ENCODE peak calls at places on chromosome 7, in ten cellular contexts. Q is transverse colon, E is A549, S is fibroblast of lung, X is tibial artery, R is OCI-LY7, I is left ventricle myocardium inferior, O is colonic mucosa, P is cardiac muscle cell, B is tibial nerve. Z is an unnamed sample.

GRCh38 chr7:66366701-66367100 is 161.6 kb downstream of the TPST1 start:
- DNase-seq in Q (no peak), E (no peak), S (no peak), X (no peak), R (no peak), I (no peak), O (no peak), P (no peak), B (no peak), Z (no peak)

GRCh38 chr7:107728276-107728675 is 15.7 kb upstream of the CBLL1 start:
- DNase-seq in Q (no peak), E (no peak), S (peak; percentile 11), X (no peak), R (no peak), I (no peak), O (no peak), P (no peak), B (no peak), Z (no peak)

GRCh38 chr7:12557282-12557681 is 13.2 kb upstream of the SCIN start:
- DNase-seq in Q (no peak), E (no peak), S (peak; percentile 22), X (no peak), R (no peak), I (no peak), O (no peak), P (peak; percentile 5), B (no peak), Z (no peak)

GRCh38 chr7:102291056-102291915 is 4.6 kb downstream of the SH2B2 start:
- DNase-seq in Q (no peak), E (no peak), S (no peak), X (peak; percentile 42), R (peak; percentile 77), I (no peak), O (no peak), P (no peak), B (no peak), Z (no peak)

GRCh38 chr7:15582773-15583172 is 21.0 kb upstream of the AGMO start:
- DNase-seq in Q (no peak), E (no peak), S (peak; percentile 55), X (no peak), R (no peak), I (no peak), O (no peak), P (no peak), B (no peak), Z (no peak)

GRCh38 chr7:12385364-12385786 is 18.3 kb downstream of the VWDE start:
- DNase-seq in Q (no peak), E (no peak), S (no peak), X (no peak), R (no peak), I (no peak), O (no peak), P (no peak), B (no peak), Z (no peak)

GRCh38 chr7:140478361-140479061 is 794 bp downstream of the MKRN1 start:
- DNase-seq in Q (peak; percentile 43), E (peak; percentile 13), S (peak; percentile 51), X (peak; percentile 71), R (peak; percentile 71), I (peak; percentile 27), O (peak; percentile 48), P (peak; percentile 47), B (no peak), Z (peak; percentile 23)

GRCh38 chr7:1912472-1913289 is 242.6 kb downstream of the ELFN1 start:
- DNase-seq in Q (no peak), E (no peak), S (peak; percentile 84), X (no peak), R (no peak), I (peak; percentile 56), O (no peak), P (peak; percentile 90), B (no peak), Z (peak; percentile 51)

GRCh38 chr7:86814980-86815379 is 171.3 kb downstream of the GRM3 start:
- DNase-seq in Q (no peak), E (peak; percentile 40), S (no peak), X (no peak), R (peak; percentile 23), I (no peak), O (no peak), P (peak; percentile 6), B (no peak), Z (no peak)

GRCh38 chr7:157969995-157970394 is 617.6 kb downstream of the PTPRN2 start:
- DNase-seq in Q (no peak), E (no peak), S (no peak), X (no peak), R (no peak), I (no peak), O (no peak), P (no peak), B (no peak), Z (no peak)
- H3K9me3 ChIP-seq in Q (peaks cover 14% of the 10 kb centered on the region), E (no peaks in the 10 kb centered on the region), S (no peaks in the 10 kb centered on the region), X (peaks cover 18% of the 10 kb centered on the region), R (no peaks in the 10 kb centered on the region), I (peaks cover 32% of the 10 kb centered on the region), O (no peaks in the 10 kb centered on the region), P (no peaks in the 10 kb centered on the region), B (peaks cover 46% of the 10 kb centered on the region), Z (peaks cover 22% of the 10 kb centered on the region)

DNA sequence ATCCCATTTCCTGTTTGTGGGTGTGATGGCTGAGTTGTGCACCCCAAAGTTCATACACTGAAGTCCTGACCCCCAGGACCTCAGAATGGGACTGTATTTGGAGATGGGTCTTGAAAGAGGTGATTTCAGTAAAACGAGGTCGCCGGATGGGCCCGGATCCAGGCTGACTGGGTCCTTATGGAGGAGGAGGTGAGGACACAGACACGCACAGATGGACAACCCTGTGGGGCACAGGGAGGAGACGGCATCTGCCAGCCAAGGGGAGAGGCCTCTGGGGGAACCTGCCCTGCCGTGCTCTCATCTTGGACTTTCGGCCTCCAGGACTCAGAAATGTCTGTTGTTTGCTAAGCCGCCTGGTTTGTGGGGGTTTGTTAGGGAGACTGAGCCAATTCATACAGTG is 61.1 kb downstream of the PTPRN2 start:
- DNase-seq in Q (no peak), E (no peak), S (no peak), X (no peak), R (no peak), I (no peak), O (no peak), P (no peak), B (no peak), Z (no peak)
- H3K4me3 ChIP-seq in Q (no peak overlapping the region), E (no peak overlapping the region), S (no peak overlapping the region), X (no peak overlapping the region), R (no peak overlapping the region), I (no peak overlapping the region), O (no peak overlapping the region), P (no peak overlapping the region), B (no peak overlapping the region), Z (no peak overlapping the region)

GRCh38 chr7:7969306-7970112 is 913 bp downstream of the GLCCI1 start:
- DNase-seq in Q (peak; percentile 44), E (peak; percentile 20), S (peak; percentile 46), X (peak; percentile 67), R (peak; percentile 82), I (peak; percentile 15), O (peak; percentile 56), P (peak; percentile 40), B (peak; percentile 13), Z (peak; percentile 26)
- TF ChIP-seq CTCF in Q (no peak), E (no peak), S (no peak), X (no peak), R (peak; percentile 53), I (peak; percentile 25), O (no peak), P (no peak), B (no peak), Z (no peak)

GRCh38 chr7:27145884-27146401 is 1.6 kb downstream of the HOXA6 start:
- DNase-seq in Q (peak; percentile 29), E (no peak), S (peak; percentile 61), X (no peak), R (no peak), I (no peak), O (no peak), P (no peak), B (no peak), Z (no peak)
- H3K9me3 ChIP-seq in Q (no peaks in the 10 kb centered on the region), E (no peaks in the 10 kb centered on the region), S (no peaks in the 10 kb centered on the region), X (no peaks in the 10 kb centered on the region), R (no peaks in the 10 kb centered on the region), I (no peaks in the 10 kb centered on the region), O (no peaks in the 10 kb centered on the region), P (no peaks in the 10 kb centered on the region), B (no peaks in the 10 kb centered on the region), Z (no peaks in the 10 kb centered on the region)